ENCODE peak calls at places on chromosomes 1 and 21, in five cellular contexts. W is CD8-positive, alpha-beta memory T cell; V is Caco-2; P is uterus; T is GM23248. B is an unnamed sample. For H3K36me3, the result is how much of the 10 kb centered on the place peaks cover.

GRCh38 chr1:10888791-10889627 is 92.6 kb upstream of the CASZ1 start:
- DNase-seq in W (no peak), V (no peak), P (no peak), T (no peak), B (no peak)

GRCh38 chr1:55129194-55129728 is 85.9 kb downstream of the USP24 start:
- DNase-seq in W (no peak), V (no peak), P (no peak), T (peak), B (no peak)

GRCh38 chr1:225467193-225468020 is 39.6 kb upstream of the LBR start:
- DNase-seq in W (peak), V (no peak), P (no peak), T (no peak), B (no peak)

GRCh38 chr1:112727716-112728115 is 12.6 kb upstream of the PPM1J start:
- DNase-seq in W (no peak), V (no peak), P (no peak), T (peak), B (peak)

GRCh38 chr1:230495891-230496385 is 69.8 kb upstream of the PGBD5 start:
- DNase-seq in W (no peak), V (no peak), P (no peak), T (no peak), B (no peak)

GRCh38 chr1:232226197-232226681 is 403.7 kb downstream of the SIPA1L2 start:
- DNase-seq in W (peak), V (no peak), P (no peak), T (peak), B (no peak)

GRCh38 chr1:32291145-32291707 is 657 bp upstream of the HDAC1 start:
- DNase-seq in W (no peak), V (no peak), P (no peak), T (peak), B (no peak)

GRCh38 chr1:21655748-21656147 is 13.4 kb downstream of the RAP1GAP start:
- DNase-seq in W (no peak), V (no peak), P (no peak), T (peak), B (no peak)

GRCh38 chr1:41618066-41618825 is 133.8 kb upstream of the EDN2 start:
- DNase-seq in W (no peak), V (no peak), P (peak), T (peak), B (no peak)

GRCh38 chr1:242784807-242785206 is 260.3 kb upstream of the PLD5 start:
- DNase-seq in W (no peak), V (no peak), P (no peak), T (no peak), B (no peak)

GRCh38 chr1:96710708-96711477 is 10.7 kb upstream of the PTBP2 start:
- DNase-seq in W (no peak), V (no peak), P (no peak), T (peak), B (no peak)

GRCh38 chr1:210288106-210288505 is 40.6 kb upstream of the HHAT start:
- DNase-seq in W (no peak), V (no peak), P (no peak), T (no peak), B (no peak)

GRCh38 chr21:37358392-37358791 is 8.2 kb upstream of the DYRK1A start:
- DNase-seq in W (no peak), V (no peak), P (no peak), T (no peak), B (no peak)

GRCh38 chr21:45575304-45575992 is 33.2 kb upstream of the SLC19A1 start:
- DNase-seq in W (peak), V (no peak), P (peak), T (no peak), B (no peak)

GRCh38 chr1:168767885-168768584 is 39.0 kb upstream of the DPT start:
- DNase-seq in W (no peak), V (no peak), P (peak), T (peak), B (no peak)

GRCh38 chr1:90614872-90615271 is 102.2 kb downstream of the BARHL2 start:
- DNase-seq in W (no peak), V (no peak), P (no peak), T (peak), B (peak)

GRCh38 chr1:202621446-202621845 is 88.8 kb downstream of the SYT2 start:
- DNase-seq in W (no peak), V (no peak), P (no peak), T (no peak), B (no peak)

GRCh38 chr1:241406421-241406820 is 49.4 kb upstream of the RGS7 start:
- DNase-seq in W (no peak), V (no peak), P (no peak), T (no peak), B (no peak)

GRCh38 chr1:184649500-184649899 is 105.2 kb downstream of the EDEM3 start:
- DNase-seq in W (no peak), V (no peak), P (no peak), T (peak), B (no peak)

GRCh38 chr1:5430136-5430535 is 562.1 kb downstream of the NPHP4 start:
- DNase-seq in W (no peak), V (no peak), P (no peak), T (no peak), B (no peak)

GRCh38 chr1:243452092-243452491 is 196.3 kb downstream of the SDCCAG8 start:
- DNase-seq in W (no peak), V (no peak), P (no peak), T (no peak), B (no peak)

GRCh38 chr21:19704832-19705231 is 1293.4 kb upstream of the NCAM2 start:
- DNase-seq in W (no peak), V (no peak), P (no peak), T (no peak), B (no peak)

GRCh38 chr1:93194231-93194630 is 13.7 kb downstream of the CCDC18 start:
- DNase-seq in W (no peak), V (no peak), P (no peak), T (no peak), B (no peak)
- H3K36me3 ChIP-seq in W (under half), V (under half), P (under half), T (under half), B (under half)

DNA sequence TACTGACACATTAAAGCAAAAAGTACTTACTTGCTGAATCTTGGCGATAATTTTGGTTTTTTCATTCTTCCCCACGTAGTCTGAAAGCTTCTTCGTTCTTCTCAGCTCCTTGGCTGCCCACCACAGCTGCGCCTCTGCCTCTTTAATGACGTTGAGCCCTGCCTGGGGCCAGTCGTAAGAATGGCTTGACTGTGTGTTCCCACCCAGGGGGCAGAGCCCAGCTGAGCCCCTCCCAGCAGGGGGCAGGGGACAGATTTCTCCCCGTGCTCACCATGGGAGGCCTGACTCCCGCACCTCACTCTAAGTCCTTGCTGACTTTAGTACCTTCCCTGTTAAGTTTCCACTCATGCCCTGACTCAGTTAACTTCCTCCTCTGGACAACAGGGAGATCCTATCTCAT is 9.0 kb downstream of the CFAP298 start:
- DNase-seq in W (no peak), V (no peak), P (no peak), T (no peak), B (no peak)
- H3K36me3 ChIP-seq in W (half or more), V (under half), P (under half), T (under half), B (half or more)

GRCh38 chr1:27563407-27564263 is 40.3 kb downstream of the AHDC1 start:
- DNase-seq in W (no peak), V (peak), P (peak), T (peak), B (no peak)

GRCh38 chr1:27564710-27565649 is 39.0 kb downstream of the AHDC1 start:
- DNase-seq in W (no peak), V (no peak), P (peak), T (no peak), B (no peak)

GRCh38 chr1:27562483-27563406 is 41.2 kb downstream of the AHDC1 start:
- DNase-seq in W (no peak), V (no peak), P (no peak), T (no peak), B (no peak)

GRCh38 chr1:27562021-27562420 is 41.9 kb downstream of the AHDC1 start:
- DNase-seq in W (no peak), V (no peak), P (peak), T (no peak), B (no peak)

GRCh38 chr1:27564264-27564579 is 39.7 kb downstream of the AHDC1 start:
- DNase-seq in W (no peak), V (no peak), P (no peak), T (no peak), B (no peak)
- H3K36me3 ChIP-seq in W (under half), V (under half), P (under half), T (under half), B (under half)

GRCh38 chr1:104874044-104874443 is 1124.3 kb downstream of the AMY1C start:
- DNase-seq in W (no peak), V (no peak), P (no peak), T (no peak), B (no peak)

GRCh38 chr1:104868794-104869193 is 1119.1 kb downstream of the AMY1C start:
- DNase-seq in W (no peak), V (no peak), P (no peak), T (no peak), B (no peak)
- H3K36me3 ChIP-seq in W (under half), V (under half), P (under half), T (under half), B (under half)

DNA sequence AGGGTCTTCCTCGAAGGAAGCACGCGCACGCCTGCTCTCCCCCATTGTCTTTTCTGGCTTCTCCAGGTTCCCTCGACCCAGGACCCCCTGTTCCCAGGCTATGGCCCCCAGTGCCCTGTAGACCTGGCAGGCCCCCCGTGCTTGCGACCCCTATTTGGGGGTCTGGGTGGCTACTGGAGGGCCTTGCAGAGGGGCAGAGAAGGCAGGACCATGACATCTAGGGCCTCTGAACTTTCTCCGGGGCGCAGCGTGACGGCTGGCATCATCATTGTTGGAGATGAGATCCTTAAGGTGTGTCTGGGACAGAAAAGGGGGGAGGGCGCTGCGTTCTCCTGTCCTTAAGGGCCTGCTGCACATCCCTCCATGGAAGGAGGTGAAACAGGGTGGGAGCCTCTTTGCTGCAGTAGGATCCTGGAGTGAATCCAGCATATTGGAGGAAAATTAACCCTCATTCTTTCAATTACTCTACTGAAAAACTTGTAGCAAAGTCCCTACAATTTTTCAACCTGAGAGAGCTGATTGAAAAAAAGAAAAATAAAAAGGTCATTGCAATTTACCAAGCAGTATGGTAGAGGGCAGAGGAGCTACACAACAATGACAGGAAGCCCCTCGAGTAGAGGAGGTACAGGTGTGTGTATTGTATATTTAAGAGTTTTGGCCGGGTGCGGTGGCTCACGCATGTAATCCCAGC is 777 bp downstream of the FLAD1 start:
- DNase-seq in W (peak), V (no peak), P (no peak), T (peak), B (no peak)
- H3K36me3 ChIP-seq in W (under half), V (under half), P (under half), T (under half), B (under half)

DNA sequence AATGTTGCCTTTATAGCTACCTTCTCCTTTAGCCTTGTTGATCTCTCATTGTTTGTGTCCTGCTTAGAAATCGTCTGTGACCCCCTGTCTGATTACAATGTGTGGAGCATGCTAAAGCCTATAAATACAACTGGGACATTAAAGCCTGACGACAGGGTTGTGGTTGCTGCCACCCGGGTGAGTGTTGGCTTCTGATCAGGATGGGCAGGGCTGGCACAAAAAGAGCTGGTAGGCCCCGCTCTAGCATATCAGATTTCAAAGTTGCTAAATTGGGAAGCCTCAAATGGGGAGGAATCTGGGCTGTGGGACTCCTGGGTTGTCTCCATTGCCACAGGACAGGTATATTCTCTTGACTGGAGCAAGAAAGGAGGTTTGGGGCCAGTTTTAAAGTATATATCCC is 8.4 kb downstream of the NCSTN start:
- DNase-seq in W (no peak), V (no peak), P (no peak), T (no peak), B (no peak)
- H3K36me3 ChIP-seq in W (half or more), V (under half), P (under half), T (under half), B (half or more)

GRCh38 chr1:12246584-12246983 is 16.8 kb downstream of the VPS13D start:
- DNase-seq in W (no peak), V (no peak), P (no peak), T (no peak), B (no peak)

GRCh38 chr1:12249181-12249580 is 19.4 kb downstream of the VPS13D start:
- DNase-seq in W (no peak), V (no peak), P (no peak), T (peak), B (no peak)

GRCh38 chr1:12249748-12250147 is 19.9 kb downstream of the VPS13D start:
- DNase-seq in W (no peak), V (no peak), P (no peak), T (no peak), B (no peak)

GRCh38 chr1:12255918-12256317 is 26.1 kb downstream of the VPS13D start:
- DNase-seq in W (no peak), V (no peak), P (no peak), T (no peak), B (no peak)

DNA sequence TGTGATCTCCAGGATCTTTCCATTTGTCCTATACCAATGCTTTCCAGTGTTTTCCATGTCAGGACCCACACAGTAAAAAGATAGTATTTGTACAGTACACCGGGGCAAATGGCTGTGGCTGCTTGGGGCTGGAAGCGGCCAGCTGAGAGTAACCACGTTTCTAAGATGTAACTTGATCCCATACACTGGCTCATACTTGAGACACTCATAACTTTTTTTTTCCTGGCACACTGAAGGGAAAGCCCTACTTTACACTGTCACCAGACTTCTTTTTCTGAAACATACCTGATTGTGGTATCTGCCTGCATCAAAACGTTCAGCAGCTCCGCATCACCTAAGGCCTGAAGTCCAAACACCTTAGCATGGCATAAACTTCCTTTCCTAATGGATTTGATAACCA is 21.6 kb downstream of the VPS13D start:
- DNase-seq in W (no peak), V (no peak), P (no peak), T (peak), B (no peak)
- H3K36me3 ChIP-seq in W (under half), V (under half), P (under half), T (under half), B (under half)

B was measured in trophoblast cell.